ENCODE peak calls at places on chromosomes 16 and 17, in six cellular contexts. Z, D, F, E, K and J are unnamed samples.

GRCh38 chr16:83912152-83912948 is 13.4 kb downstream of the MLYCD start:
- DNase-seq in Z (no peak), D (no peak), F (no peak), E (no peak), K (no peak), J (no peak)

GRCh38 chr16:88973007-88973410 is 4.0 kb downstream of the CBFA2T3 start:
- DNase-seq in Z (no peak), D (no peak), F (no peak), E (no peak), K (no peak), J (no peak)

GRCh38 chr16:19128454-19129210 is 14.9 kb downstream of the ITPRIPL2 start:
- DNase-seq in Z (no peak), D (no peak), F (no peak), E (no peak), K (no peak), J (no peak)

GRCh38 chr16:52497067-52497816 is 49.7 kb downstream of the TOX3 start:
- DNase-seq in Z (no peak), D (peak), F (no peak), E (no peak), K (no peak), J (no peak)

GRCh38 chr17:34673995-34674900 is 94.9 kb downstream of the TMEM132E start:
- DNase-seq in Z (no peak), D (no peak), F (no peak), E (no peak), K (no peak), J (no peak)

GRCh38 chr17:50863221-50863843 is 2.8 kb downstream of the TOB1 start:
- DNase-seq in Z (peak), D (no peak), F (peak), E (no peak), K (no peak), J (no peak)

GRCh38 chr16:72985148-72985882 is 62.6 kb downstream of the ZFHX3 start:
- DNase-seq in Z (peak), D (no peak), F (no peak), E (no peak), K (peak), J (no peak)

GRCh38 chr16:69932228-69932627 is 18.9 kb upstream of the CLEC18A start:
- DNase-seq in Z (no peak), D (no peak), F (no peak), E (no peak), K (no peak), J (no peak)

GRCh38 chr17:80637286-80637703 is 92.7 kb downstream of the RPTOR start:
- DNase-seq in Z (no peak), D (no peak), F (no peak), E (no peak), K (no peak), J (no peak)

GRCh38 chr17:28467456-28468025 is 5.9 kb upstream of the SLC13A2 start:
- DNase-seq in Z (peak), D (no peak), F (no peak), E (no peak), K (peak), J (no peak)

GRCh38 chr17:50135316-50136095 is 5.5 kb upstream of the SAMD14 start:
- DNase-seq in Z (no peak), D (no peak), F (no peak), E (no peak), K (no peak), J (no peak)

GRCh38 chr16:88815901-88816589 is 4.3 kb upstream of the APRT start:
- DNase-seq in Z (no peak), D (peak), F (no peak), E (peak), K (no peak), J (no peak)

GRCh38 chr16:86821933-86822332 is 243.6 kb downstream of the FOXL1 start:
- DNase-seq in Z (no peak), D (peak), F (no peak), E (no peak), K (no peak), J (no peak)

GRCh38 chr16:78659216-78659615 is 559.8 kb downstream of the WWOX start:
- DNase-seq in Z (no peak), D (no peak), F (no peak), E (no peak), K (no peak), J (no peak)